ENCODE peak calls at places on chromosomes 2 and 18, in five cellular contexts. W, G, F, K and Q are unnamed samples.

GRCh38 chr2:234770715-234771141 is 181.1 kb upstream of the SH3BP4 start:
- DNase-seq in W (no peak), G (no peak), F (no peak), K (no peak), Q (no peak)

GRCh38 chr2:20216130-20217025 is 8.6 kb downstream of the SDC1 start:
- DNase-seq in W (no peak), G (no peak), F (no peak), K (no peak), Q (peak; percentile 54)

GRCh38 chr2:204183608-204184007 is 247.0 kb downstream of the ICOS start:
- DNase-seq in W (no peak), G (no peak), F (no peak), K (no peak), Q (no peak)

GRCh38 chr2:71683070-71683469 is 229.7 kb downstream of the DYSF start:
- DNase-seq in W (no peak), G (peak; percentile 63), F (no peak), K (no peak), Q (peak; percentile 51)

GRCh38 chr2:203774760-203775159 is 68.3 kb downstream of the CD28 start:
- DNase-seq in W (no peak), G (no peak), F (no peak), K (no peak), Q (no peak)

GRCh38 chr2:136323212-136323611 is 205.3 kb upstream of the CXCR4 start:
- DNase-seq in W (no peak), G (no peak), F (no peak), K (no peak), Q (no peak)

GRCh38 chr2:42252464-42252863 is 83.3 kb downstream of the EML4 start:
- DNase-seq in W (no peak), G (no peak), F (no peak), K (no peak), Q (no peak)

GRCh38 chr2:40642261-40642660 is 190.4 kb upstream of the SLC8A1 start:
- DNase-seq in W (no peak), G (no peak), F (no peak), K (no peak), Q (no peak)

GRCh38 chr2:147558620-147559019 is 286.2 kb upstream of the ACVR2A start:
- DNase-seq in W (no peak), G (no peak), F (no peak), K (no peak), Q (no peak)

DNA sequence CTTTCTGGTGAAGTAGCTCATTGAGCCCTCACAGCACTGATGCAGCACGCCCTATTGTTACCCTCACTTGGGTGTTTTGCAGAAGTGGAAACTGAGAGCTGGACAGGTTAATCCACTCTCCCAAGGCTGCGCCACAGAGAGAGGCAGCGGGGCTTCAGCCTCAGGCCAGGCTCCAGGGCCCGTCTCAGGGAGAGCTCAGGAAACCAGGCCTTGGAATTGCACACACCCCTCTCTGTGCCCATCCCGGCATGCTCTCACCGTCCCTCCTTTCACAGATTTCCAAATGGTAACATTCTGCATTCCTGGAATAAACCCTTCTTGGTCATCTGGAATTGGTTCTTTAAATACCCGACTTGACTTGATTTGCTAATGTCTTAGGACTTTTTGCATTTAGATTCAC is 51.5 kb downstream of the TWIST2 start:
- DNase-seq in W (no peak), G (no peak), F (no peak), K (no peak), Q (no peak)
- H3K4me3 ChIP-seq in W (no peak overlapping the region), G (no peak overlapping the region), F (no peak overlapping the region), K (no peak overlapping the region), Q (no peak overlapping the region)

DNA sequence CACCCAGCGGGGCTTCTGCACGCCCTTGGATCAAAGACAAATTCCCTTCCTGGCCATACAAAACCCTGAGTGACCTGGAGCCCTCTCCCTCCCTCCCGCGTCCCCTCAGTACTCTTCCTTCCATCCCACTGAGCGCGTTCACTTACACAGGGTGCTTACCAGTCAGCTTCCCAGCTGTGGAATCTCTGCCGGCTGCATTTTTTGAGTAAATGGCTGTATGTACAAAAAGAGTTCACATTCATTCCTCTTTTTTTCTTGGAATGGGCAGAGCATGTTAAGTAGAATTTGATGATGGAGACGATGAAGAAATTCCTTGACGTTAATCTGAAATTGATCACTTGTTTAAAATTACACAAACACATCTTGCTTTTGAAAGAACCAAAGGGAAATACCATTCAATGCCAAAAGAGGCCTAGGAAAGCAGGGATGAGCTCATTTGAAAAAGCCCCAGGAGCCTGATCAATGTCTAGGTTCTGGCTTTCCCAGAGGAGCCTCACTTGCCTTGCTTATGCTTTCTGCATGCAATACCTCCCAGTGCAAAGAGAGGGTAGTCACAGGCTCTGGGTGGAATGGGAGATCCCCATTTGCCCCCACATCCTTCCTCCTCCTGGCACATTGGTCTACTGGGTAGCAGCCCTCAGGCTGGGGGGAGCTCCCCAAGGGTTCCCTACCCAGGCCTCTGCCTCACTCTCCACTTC is 12.2 kb upstream of the SMAD7 start:
- DNase-seq in W (no peak), G (no peak), F (no peak), K (no peak), Q (no peak)
- H3K27ac ChIP-seq in W (peak overlapping the region; percentile 24), G (no peak overlapping the region), F (no peak overlapping the region), K (no peak overlapping the region), Q (peak overlapping the region; percentile 36)

GRCh38 chr18:74255022-74255658 is 36.6 kb downstream of the CYB5A start:
- DNase-seq in W (no peak), G (no peak), F (no peak), K (no peak), Q (no peak)
- H3K27me3 ChIP-seq in W (no peaks in the 10 kb centered on the region), G (no peaks in the 10 kb centered on the region), F (no peaks in the 10 kb centered on the region), K (no peaks in the 10 kb centered on the region), Q (no peaks in the 10 kb centered on the region)

DNA sequence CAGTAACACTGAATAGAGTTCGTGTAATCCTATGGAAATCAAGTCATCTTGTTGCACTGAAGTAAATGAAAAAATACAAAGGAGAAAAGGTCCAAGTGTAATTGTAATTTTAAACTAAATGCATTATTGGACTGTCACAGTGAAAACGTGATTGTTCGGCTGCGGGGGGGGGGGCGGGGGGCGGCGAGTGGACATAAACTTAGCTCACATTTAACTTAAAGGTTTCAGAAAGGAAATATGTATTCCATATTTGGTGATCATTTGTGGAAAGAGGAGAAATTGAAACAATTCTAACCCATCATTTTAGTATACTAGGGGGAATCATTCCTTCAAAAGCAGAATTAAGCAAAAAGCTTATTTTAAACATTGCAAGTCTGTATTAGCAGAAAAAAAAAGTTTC is 144.6 kb downstream of the MEIS1 start:
- DNase-seq in W (no peak), G (no peak), F (no peak), K (no peak), Q (no peak)
- H3K4me3 ChIP-seq in W (no peak overlapping the region), G (no peak overlapping the region), F (no peak overlapping the region), K (no peak overlapping the region), Q (no peak overlapping the region)

GRCh38 chr2:197308635-197309368 is 1.8 kb downstream of the ANKRD44 start:
- DNase-seq in W (no peak), G (no peak), F (no peak), K (no peak), Q (no peak)

GRCh38 chr2:197307933-197308521 is 2.6 kb downstream of the ANKRD44 start:
- DNase-seq in W (no peak), G (no peak), F (no peak), K (no peak), Q (no peak)

GRCh38 chr2:197310271-197310939 is at the start of gene ANKRD44:
- DNase-seq in W (peak; percentile 82), G (peak; percentile 96), F (peak; percentile 96), K (no peak), Q (peak; percentile 97)

GRCh38 chr2:197310940-197311485 is 433 bp upstream of the ANKRD44 start:
- DNase-seq in W (no peak), G (no peak), F (no peak), K (no peak), Q (no peak)

GRCh38 chr2:197309369-197310231 is 980 bp downstream of the ANKRD44 start:
- DNase-seq in W (no peak), G (peak; percentile 72), F (peak; percentile 59), K (no peak), Q (peak; percentile 74)
- H3K27ac ChIP-seq in W (peak overlapping the region; percentile 84), G (peak overlapping the region; percentile 79), F (peak overlapping the region; percentile 55), K (peak overlapping the region; percentile 69), Q (peak overlapping the region; percentile 91)